ENCODE peak calls at places on chromosomes 1 and 21, in ten cellular contexts. One of them, this sample, is unnamed.

GRCh38 chr1:77084457-77084856 is 134.8 kb downstream of the PIGK start:
- DNase-seq in stimulated activated CD4-positive, alpha-beta T cell treated with anti-CD3 and anti-CD28 coated beads, Interleukin-2, amount 100 ng/mL, for 48 hours: no peak
- DNase-seq in stimulated activated CD8-positive, alpha-beta memory T cell treated with anti-CD3 and anti-CD28 coated beads, Interleukin-15, amount 100 ng/mL, for 24 hours: no peak
- DNase-seq in H9: no peak
- DNase-seq in NCI-H1417: no peak
- DNase-seq in fibroblast of lung: no peak
- DNase-seq in mesendoderm: peak
- DNase-seq in activated naive CD4-positive, alpha-beta T cell: no peak
- DNase-seq in NCI-H1436: no peak
- DNase-seq in NCI-H1105: no peak
- DNase-seq in this sample: no peak

GRCh38 chr1:24288479-24288878 is 30.7 kb upstream of the GRHL3 start:
- DNase-seq in stimulated activated CD8-positive, alpha-beta memory T cell treated with anti-CD3 and anti-CD28 coated beads, Interleukin-15, amount 100 ng/mL, for 24 hours: no peak
- DNase-seq in NCI-H1436: no peak
- DNase-seq in NCI-H1105: no peak
- DNase-seq in mesendoderm: no peak
- DNase-seq in stimulated activated CD4-positive, alpha-beta T cell treated with anti-CD3 and anti-CD28 coated beads, Interleukin-2, amount 100 ng/mL, for 48 hours: no peak
- DNase-seq in NCI-H1417: no peak
- DNase-seq in fibroblast of lung: no peak
- DNase-seq in activated naive CD4-positive, alpha-beta T cell: no peak
- DNase-seq in H9: no peak
- DNase-seq in this sample: no peak

GRCh38 chr1:6603851-6604558 is 1.3 kb upstream of the KLHL21 start:
- DNase-seq in stimulated activated CD8-positive, alpha-beta memory T cell treated with anti-CD3 and anti-CD28 coated beads, Interleukin-15, amount 100 ng/mL, for 24 hours: no peak
- DNase-seq in H9: peak
- DNase-seq in NCI-H1436: no peak
- DNase-seq in fibroblast of lung: peak
- DNase-seq in NCI-H1105: no peak
- DNase-seq in stimulated activated CD4-positive, alpha-beta T cell treated with anti-CD3 and anti-CD28 coated beads, Interleukin-2, amount 100 ng/mL, for 48 hours: no peak
- DNase-seq in activated naive CD4-positive, alpha-beta T cell: no peak
- DNase-seq in mesendoderm: peak
- DNase-seq in NCI-H1417: no peak
- DNase-seq in this sample: no peak

GRCh38 chr1:66519988-66520387 is 14.0 kb upstream of the SGIP1 start:
- DNase-seq in NCI-H1105: no peak
- DNase-seq in H9: no peak
- DNase-seq in mesendoderm: no peak
- DNase-seq in activated naive CD4-positive, alpha-beta T cell: no peak
- DNase-seq in stimulated activated CD8-positive, alpha-beta memory T cell treated with anti-CD3 and anti-CD28 coated beads, Interleukin-15, amount 100 ng/mL, for 24 hours: no peak
- DNase-seq in stimulated activated CD4-positive, alpha-beta T cell treated with anti-CD3 and anti-CD28 coated beads, Interleukin-2, amount 100 ng/mL, for 48 hours: no peak
- DNase-seq in NCI-H1436: no peak
- DNase-seq in fibroblast of lung: no peak
- DNase-seq in NCI-H1417: no peak
- DNase-seq in this sample: peak

GRCh38 chr1:62462370-62462769 is 25.5 kb downstream of the USP1 start:
- DNase-seq in NCI-H1436: no peak
- DNase-seq in NCI-H1417: no peak
- DNase-seq in stimulated activated CD4-positive, alpha-beta T cell treated with anti-CD3 and anti-CD28 coated beads, Interleukin-2, amount 100 ng/mL, for 48 hours: no peak
- DNase-seq in mesendoderm: no peak
- DNase-seq in stimulated activated CD8-positive, alpha-beta memory T cell treated with anti-CD3 and anti-CD28 coated beads, Interleukin-15, amount 100 ng/mL, for 24 hours: no peak
- DNase-seq in fibroblast of lung: peak
- DNase-seq in H9: no peak
- DNase-seq in NCI-H1105: no peak
- DNase-seq in activated naive CD4-positive, alpha-beta T cell: no peak
- DNase-seq in this sample: no peak

GRCh38 chr1:32234792-32235191 is 12.2 kb upstream of the FAM167B start:
- DNase-seq in H9: peak
- DNase-seq in NCI-H1105: no peak
- DNase-seq in mesendoderm: no peak
- DNase-seq in activated naive CD4-positive, alpha-beta T cell: no peak
- DNase-seq in fibroblast of lung: no peak
- DNase-seq in stimulated activated CD4-positive, alpha-beta T cell treated with anti-CD3 and anti-CD28 coated beads, Interleukin-2, amount 100 ng/mL, for 48 hours: no peak
- DNase-seq in stimulated activated CD8-positive, alpha-beta memory T cell treated with anti-CD3 and anti-CD28 coated beads, Interleukin-15, amount 100 ng/mL, for 24 hours: no peak
- DNase-seq in NCI-H1417: no peak
- DNase-seq in NCI-H1436: no peak
- DNase-seq in this sample: no peak

GRCh38 chr1:85700422-85700821 is 7.8 kb downstream of the ZNHIT6 start:
- DNase-seq in H9: no peak
- DNase-seq in NCI-H1436: no peak
- DNase-seq in NCI-H1417: no peak
- DNase-seq in activated naive CD4-positive, alpha-beta T cell: no peak
- DNase-seq in NCI-H1105: no peak
- DNase-seq in mesendoderm: no peak
- DNase-seq in stimulated activated CD4-positive, alpha-beta T cell treated with anti-CD3 and anti-CD28 coated beads, Interleukin-2, amount 100 ng/mL, for 48 hours: no peak
- DNase-seq in stimulated activated CD8-positive, alpha-beta memory T cell treated with anti-CD3 and anti-CD28 coated beads, Interleukin-15, amount 100 ng/mL, for 24 hours: no peak
- DNase-seq in fibroblast of lung: no peak
- DNase-seq in this sample: no peak

GRCh38 chr1:183922197-183922596 is 115.3 kb downstream of the COLGALT2 start:
- DNase-seq in stimulated activated CD8-positive, alpha-beta memory T cell treated with anti-CD3 and anti-CD28 coated beads, Interleukin-15, amount 100 ng/mL, for 24 hours: no peak
- DNase-seq in fibroblast of lung: no peak
- DNase-seq in activated naive CD4-positive, alpha-beta T cell: no peak
- DNase-seq in stimulated activated CD4-positive, alpha-beta T cell treated with anti-CD3 and anti-CD28 coated beads, Interleukin-2, amount 100 ng/mL, for 48 hours: no peak
- DNase-seq in NCI-H1417: no peak
- DNase-seq in NCI-H1436: no peak
- DNase-seq in mesendoderm: no peak
- DNase-seq in NCI-H1105: no peak
- DNase-seq in H9: no peak
- DNase-seq in this sample: no peak

GRCh38 chr21:31801551-31802234 is 69.8 kb upstream of the SCAF4 start:
- DNase-seq in stimulated activated CD8-positive, alpha-beta memory T cell treated with anti-CD3 and anti-CD28 coated beads, Interleukin-15, amount 100 ng/mL, for 24 hours: no peak
- DNase-seq in mesendoderm: no peak
- DNase-seq in fibroblast of lung: no peak
- DNase-seq in H9: no peak
- DNase-seq in NCI-H1105: no peak
- DNase-seq in stimulated activated CD4-positive, alpha-beta T cell treated with anti-CD3 and anti-CD28 coated beads, Interleukin-2, amount 100 ng/mL, for 48 hours: no peak
- DNase-seq in NCI-H1417: peak
- DNase-seq in NCI-H1436: no peak
- DNase-seq in activated naive CD4-positive, alpha-beta T cell: no peak
- DNase-seq in this sample: no peak

GRCh38 chr1:156073740-156074139 is 8.5 kb downstream of the MEX3A start:
- DNase-seq in NCI-H1436: no peak
- DNase-seq in NCI-H1105: no peak
- DNase-seq in stimulated activated CD4-positive, alpha-beta T cell treated with anti-CD3 and anti-CD28 coated beads, Interleukin-2, amount 100 ng/mL, for 48 hours: no peak
- DNase-seq in H9: peak
- DNase-seq in stimulated activated CD8-positive, alpha-beta memory T cell treated with anti-CD3 and anti-CD28 coated beads, Interleukin-15, amount 100 ng/mL, for 24 hours: no peak
- DNase-seq in fibroblast of lung: no peak
- DNase-seq in NCI-H1417: no peak
- DNase-seq in activated naive CD4-positive, alpha-beta T cell: no peak
- DNase-seq in mesendoderm: peak
- DNase-seq in this sample: no peak

GRCh38 chr21:34967509-34968289 is 81.4 kb downstream of the RUNX1 start:
- DNase-seq in activated naive CD4-positive, alpha-beta T cell: no peak
- DNase-seq in stimulated activated CD4-positive, alpha-beta T cell treated with anti-CD3 and anti-CD28 coated beads, Interleukin-2, amount 100 ng/mL, for 48 hours: no peak
- DNase-seq in H9: no peak
- DNase-seq in fibroblast of lung: no peak
- DNase-seq in NCI-H1436: no peak
- DNase-seq in NCI-H1417: no peak
- DNase-seq in NCI-H1105: no peak
- DNase-seq in mesendoderm: peak
- DNase-seq in stimulated activated CD8-positive, alpha-beta memory T cell treated with anti-CD3 and anti-CD28 coated beads, Interleukin-15, amount 100 ng/mL, for 24 hours: no peak
- DNase-seq in this sample: no peak

GRCh38 chr1:195717651-195718050 is 890.6 kb downstream of the KCNT2 start:
- DNase-seq in stimulated activated CD8-positive, alpha-beta memory T cell treated with anti-CD3 and anti-CD28 coated beads, Interleukin-15, amount 100 ng/mL, for 24 hours: no peak
- DNase-seq in stimulated activated CD4-positive, alpha-beta T cell treated with anti-CD3 and anti-CD28 coated beads, Interleukin-2, amount 100 ng/mL, for 48 hours: no peak
- DNase-seq in NCI-H1436: no peak
- DNase-seq in mesendoderm: peak
- DNase-seq in activated naive CD4-positive, alpha-beta T cell: no peak
- DNase-seq in fibroblast of lung: peak
- DNase-seq in NCI-H1105: no peak
- DNase-seq in H9: no peak
- DNase-seq in NCI-H1417: no peak
- DNase-seq in this sample: no peak

GRCh38 chr1:86155807-86156561 is 588 bp downstream of the COL24A1 start:
- DNase-seq in NCI-H1417: peak
- DNase-seq in NCI-H1436: no peak
- DNase-seq in H9: peak
- DNase-seq in NCI-H1105: peak
- DNase-seq in stimulated activated CD4-positive, alpha-beta T cell treated with anti-CD3 and anti-CD28 coated beads, Interleukin-2, amount 100 ng/mL, for 48 hours: no peak
- DNase-seq in mesendoderm: peak
- DNase-seq in activated naive CD4-positive, alpha-beta T cell: no peak
- DNase-seq in fibroblast of lung: peak
- DNase-seq in stimulated activated CD8-positive, alpha-beta memory T cell treated with anti-CD3 and anti-CD28 coated beads, Interleukin-15, amount 100 ng/mL, for 24 hours: no peak
- DNase-seq in this sample: peak

GRCh38 chr1:93705897-93706500 is 24.4 kb upstream of the BCAR3 start:
- DNase-seq in stimulated activated CD8-positive, alpha-beta memory T cell treated with anti-CD3 and anti-CD28 coated beads, Interleukin-15, amount 100 ng/mL, for 24 hours: no peak
- DNase-seq in NCI-H1436: no peak
- DNase-seq in mesendoderm: peak
- DNase-seq in stimulated activated CD4-positive, alpha-beta T cell treated with anti-CD3 and anti-CD28 coated beads, Interleukin-2, amount 100 ng/mL, for 48 hours: no peak
- DNase-seq in H9: peak
- DNase-seq in activated naive CD4-positive, alpha-beta T cell: no peak
- DNase-seq in NCI-H1417: no peak
- DNase-seq in fibroblast of lung: peak
- DNase-seq in NCI-H1105: no peak
- DNase-seq in this sample: no peak

GRCh38 chr1:64172458-64172983 is 30.9 kb upstream of the UBE2U start:
- DNase-seq in H9: no peak
- DNase-seq in fibroblast of lung: peak
- DNase-seq in stimulated activated CD4-positive, alpha-beta T cell treated with anti-CD3 and anti-CD28 coated beads, Interleukin-2, amount 100 ng/mL, for 48 hours: no peak
- DNase-seq in NCI-H1105: peak
- DNase-seq in NCI-H1417: peak
- DNase-seq in NCI-H1436: peak
- DNase-seq in stimulated activated CD8-positive, alpha-beta memory T cell treated with anti-CD3 and anti-CD28 coated beads, Interleukin-15, amount 100 ng/mL, for 24 hours: no peak
- DNase-seq in activated naive CD4-positive, alpha-beta T cell: no peak
- DNase-seq in mesendoderm: no peak
- DNase-seq in this sample: peak

This sample was measured in NCI-H2029 treated with DMSO at 0.1 percent for 48 hours.